ENCODE peak calls at places on chromosomes 6 and 20, in ten cellular contexts. R, T, O, E, H, W, Z, N, X and M are unnamed samples.

GRCh38 chr20:50308166-50308512 is 117.5 kb downstream of the CEBPB start:
- DNase-seq in X (no peak), W (no peak), Z (no peak), R (no peak), H (peak; percentile 44), T (no peak), E (no peak), N (no peak), O (no peak), M (no peak)

GRCh38 chr20:57400821-57401564 is 9.8 kb downstream of the RBM38 start:
- DNase-seq in R (no peak), E (no peak), O (no peak), H (no peak), N (no peak), T (no peak), W (peak; percentile 37), Z (no peak), X (peak; percentile 47), M (no peak)

GRCh38 chr6:26205161-26205624 is 118.0 kb downstream of the HFE start:
- DNase-seq in T (peak; percentile 76), R (peak; percentile 88), N (peak; percentile 77), O (no peak), Z (peak; percentile 55), W (peak; percentile 85), X (peak; percentile 85), H (peak; percentile 74), E (peak; percentile 94), M (peak; percentile 94)

GRCh38 chr6:136501081-136501480 is 49.1 kb downstream of the MAP7 start:
- DNase-seq in O (no peak), H (no peak), E (no peak), N (no peak), W (no peak), X (no peak), Z (no peak), T (no peak), R (no peak), M (no peak)

GRCh38 chr6:41430875-41431274 is 95.5 kb downstream of the NCR2 start:
- DNase-seq in O (no peak), N (no peak), Z (no peak), X (no peak), E (peak; percentile 85), H (peak; percentile 72), T (no peak), W (peak; percentile 6), R (no peak), M (peak; percentile 61)

GRCh38 chr20:21019831-21020655 is 86.1 kb downstream of the LINC00237 start:
- DNase-seq in T (no peak), E (no peak), Z (no peak), N (no peak), H (no peak), X (no peak), W (no peak), O (peak; percentile 48), R (no peak), M (no peak)

GRCh38 chr6:139533573-139534471 is 159.4 kb upstream of the CITED2 start:
- DNase-seq in Z (no peak), E (peak; percentile 91), X (no peak), O (no peak), W (peak; percentile 61), R (peak; percentile 81), H (no peak), T (no peak), N (peak; percentile 55), M (peak; percentile 96)

GRCh38 chr6:28600188-28600587 is 74.5 kb downstream of the GPX5 start:
- DNase-seq in H (no peak), X (no peak), T (no peak), R (no peak), W (no peak), N (no peak), Z (no peak), O (no peak), E (no peak), M (no peak)

GRCh38 chr6:25193865-25194679 is 85.1 kb upstream of the CARMIL1 start:
- DNase-seq in R (no peak), W (no peak), T (no peak), Z (no peak), O (no peak), N (no peak), X (no peak), H (no peak), E (no peak), M (peak; percentile 87)

GRCh38 chr6:108874470-108875160 is 26.4 kb downstream of the ARMC2 start:
- DNase-seq in T (no peak), O (no peak), R (peak; percentile 50), E (peak; percentile 86), Z (no peak), X (peak; percentile 63), W (no peak), H (no peak), N (no peak), M (peak; percentile 85)

GRCh38 chr6:19399406-19399805 is 437.8 kb upstream of the ID4 start:
- DNase-seq in H (no peak), O (no peak), Z (no peak), X (no peak), T (peak; percentile 37), R (peak; percentile 19), W (no peak), N (no peak), E (peak; percentile 91), M (peak; percentile 71)

DNA sequence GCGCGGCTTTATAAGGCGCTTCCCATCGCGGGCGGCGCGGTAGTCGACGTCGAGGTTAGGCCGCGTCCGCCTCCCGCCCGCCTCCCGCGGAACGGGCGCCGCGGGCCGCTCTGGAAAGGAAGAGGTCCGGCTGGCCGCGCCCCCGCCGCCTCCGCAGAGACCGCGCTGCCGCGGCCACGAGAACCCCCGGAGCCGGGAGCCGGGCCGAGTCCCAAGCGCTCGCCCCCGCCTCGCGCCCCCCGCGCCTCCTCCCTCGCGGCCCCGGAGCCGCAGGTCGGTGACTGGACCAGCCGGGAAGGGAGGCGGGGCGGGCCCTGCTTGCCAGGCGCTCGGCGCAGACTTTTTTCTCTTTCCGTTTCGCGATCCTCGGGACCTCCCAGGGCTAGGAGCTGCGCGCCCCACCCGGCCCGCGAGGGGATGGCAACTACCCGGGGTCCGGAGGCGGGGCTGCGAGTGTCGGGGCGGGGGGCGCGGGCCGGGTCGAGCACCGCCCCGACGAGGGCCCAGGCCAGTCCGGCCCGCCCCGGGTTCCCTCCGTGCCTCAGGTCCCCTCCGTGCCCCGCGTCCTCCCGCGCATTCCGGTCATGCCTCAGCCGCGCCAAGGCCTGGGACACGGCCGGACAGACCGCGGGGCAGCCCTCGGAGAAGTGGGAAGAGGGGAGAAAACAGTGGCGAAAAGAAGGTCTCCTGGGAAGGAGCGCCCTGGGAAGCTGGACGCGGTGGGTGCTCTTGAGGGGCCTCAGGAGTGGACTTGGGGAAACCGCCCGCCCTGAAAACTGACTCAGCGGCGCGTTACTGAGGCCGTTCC is 421 bp upstream of the PXDC1 start:
- DNase-seq in E (peak; percentile 94), H (peak; percentile 78), Z (peak; percentile 81), W (peak; percentile 92), X (peak; percentile 90), R (peak; percentile 78), T (peak; percentile 94), N (peak; percentile 80), O (peak; percentile 82), M (peak; percentile 95)
- TF ChIP-seq CTCF in E (peak; percentile 41), H (no peak), Z (peak; percentile 10), W (peak; percentile 49), X (no peak), R (no peak), T (peak; percentile 9), N (peak; percentile 48), O (no peak), M (peak; percentile 44)

DNA sequence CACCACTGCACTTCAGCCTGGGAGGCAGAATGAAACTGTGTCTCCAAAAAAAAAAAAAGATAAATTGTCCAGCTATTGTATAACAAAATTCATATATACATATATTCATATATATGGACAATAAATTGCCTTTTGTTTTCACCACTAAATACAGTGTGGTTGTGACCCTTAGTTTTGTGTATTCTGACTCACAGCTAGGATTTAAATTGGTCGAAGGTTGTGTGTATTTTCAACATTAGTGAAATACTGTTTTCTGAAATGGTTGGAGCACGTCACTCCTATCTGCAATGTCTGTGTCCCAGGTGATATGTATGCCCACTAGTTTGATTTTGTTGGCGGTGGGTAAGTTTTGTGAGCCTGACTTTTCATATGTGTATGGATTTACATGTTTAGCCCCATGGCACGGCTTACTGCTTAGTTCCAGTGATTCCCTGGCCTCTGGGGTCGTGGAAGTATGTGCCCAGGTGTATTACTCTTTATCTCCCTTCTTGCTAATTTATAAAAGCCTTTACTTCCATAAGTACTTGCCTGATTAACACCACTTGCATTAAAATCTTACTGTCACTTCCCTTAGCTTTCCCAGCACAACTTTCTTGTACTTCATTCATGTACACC is 33.3 kb downstream of the JARID2 start:
- DNase-seq in O (no peak), R (no peak), H (no peak), X (no peak), E (no peak), W (no peak), N (no peak), T (no peak), Z (no peak), M (no peak)
- H3K4me3 ChIP-seq in O (no peak overlapping the region), R (no peak overlapping the region), H (no peak overlapping the region), X (no peak overlapping the region), E (no peak overlapping the region), W (no peak overlapping the region), N (no peak overlapping the region), T (no peak overlapping the region), Z (no peak overlapping the region), M (no peak overlapping the region)

DNA sequence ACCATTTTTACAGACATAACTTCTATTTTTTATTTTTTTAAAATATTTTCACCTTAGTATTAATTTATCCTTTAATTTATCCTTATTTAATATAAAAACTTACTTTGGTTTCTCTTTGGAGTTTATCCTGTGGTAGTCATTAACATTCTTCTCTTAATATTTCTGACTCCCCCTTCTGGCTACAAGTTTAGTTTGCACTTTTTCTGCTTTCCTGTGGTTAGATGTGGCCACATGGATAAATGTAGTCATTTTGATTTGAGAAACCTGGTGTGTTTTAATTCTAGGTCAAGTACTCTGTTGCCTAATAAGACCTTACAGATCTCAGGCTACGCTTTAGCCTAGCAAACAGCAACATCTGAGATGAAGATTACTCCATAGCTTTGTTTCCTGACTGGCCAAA is 1187.5 kb downstream of the HACE1 start:
- DNase-seq in E (peak; percentile 27), O (no peak), W (no peak), R (no peak), Z (no peak), X (no peak), T (no peak), H (peak; percentile 0), N (no peak), M (peak; percentile 0)
- TF ChIP-seq CTCF in E (no peak), O (peak; percentile 19), W (no peak), R (no peak), Z (no peak), X (no peak), T (no peak), H (no peak), N (no peak), M (no peak)

DNA sequence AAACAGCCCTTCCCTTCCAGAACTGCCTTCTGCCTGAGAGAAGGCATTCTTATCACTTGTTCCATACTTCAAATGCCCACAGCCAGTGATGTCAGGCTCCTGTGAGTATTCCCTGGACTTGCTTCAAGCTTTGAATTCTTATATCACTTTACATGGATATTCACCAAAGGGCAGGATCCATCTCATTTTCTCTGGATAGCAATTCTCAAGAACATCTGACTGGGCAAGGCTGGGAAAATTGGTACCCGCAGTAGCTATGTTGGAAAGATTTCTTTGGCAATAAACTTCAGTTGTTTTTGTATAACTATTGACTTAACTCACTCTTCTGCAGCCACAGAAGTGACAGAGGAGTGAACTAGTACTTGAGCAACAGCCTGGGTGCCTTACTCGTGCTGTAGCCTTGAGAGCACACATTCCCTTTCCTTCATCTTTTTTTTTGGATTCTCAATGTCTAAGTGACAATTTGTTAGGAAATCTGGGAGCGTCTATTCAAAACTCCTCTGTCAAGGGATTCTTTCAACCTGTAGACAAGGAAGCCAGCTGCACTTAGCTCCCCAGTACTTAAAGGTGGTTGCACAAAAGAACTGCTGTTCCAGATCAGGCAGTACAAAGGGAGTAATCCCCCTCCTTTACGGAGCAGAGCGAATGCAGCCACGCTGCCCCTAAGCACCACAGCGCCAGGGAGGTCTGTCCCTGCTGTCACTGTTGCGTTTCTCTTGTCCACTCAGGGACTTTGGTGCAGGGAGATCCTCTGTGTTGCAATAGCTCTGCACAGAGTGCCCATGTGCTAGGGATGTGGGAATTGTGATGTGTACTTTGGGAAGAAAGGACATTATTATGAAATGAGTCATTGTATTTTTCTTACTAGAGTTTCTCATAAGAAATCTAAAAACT is 69.6 kb downstream of the JAG1 start:
- DNase-seq in H (peak; percentile 86), E (peak; percentile 90), O (no peak), Z (peak; percentile 85), R (peak; percentile 19), N (no peak), X (peak; percentile 57), W (no peak), T (peak; percentile 50), M (peak; percentile 94)
- H3K4me3 ChIP-seq in H (no peak overlapping the region), E (peak overlapping the region; percentile 29), O (no peak overlapping the region), Z (no peak overlapping the region), R (no peak overlapping the region), N (no peak overlapping the region), X (no peak overlapping the region), W (no peak overlapping the region), T (no peak overlapping the region), M (peak overlapping the region; percentile 4)